ENCODE peak calls at places on chromosomes 5 and 9, in four cellular contexts. J, C, Y and O are unnamed samples.
A peak's percentile ranks its signal among the peaks of the same experiment; 100 is the strongest.

GRCh38 chr9:16314476-16314875 is 556.0 kb downstream of the BNC2 start:
- DNase-seq in J (no peak), Y (no peak), C (no peak), O (no peak)

GRCh38 chr5:143405063-143405746 is 1.7 kb upstream of the NR3C1 start:
- DNase-seq in C (peak; percentile 72), J (no peak), Y (peak; percentile 90), O (peak; percentile 42)

GRCh38 chr5:149855371-149855770 is 89.2 kb downstream of the PDE6A start:
- DNase-seq in C (peak; percentile 17), Y (no peak), J (no peak), O (no peak)

GRCh38 chr9:12771891-12772290 is 2.9 kb upstream of the LURAP1L start:
- DNase-seq in C (peak; percentile 47), Y (no peak), J (no peak), O (no peak)

GRCh38 chr5:94893404-94894145 is 275.1 kb downstream of the SLF1 start:
- DNase-seq in Y (peak; percentile 24), C (peak; percentile 4), J (no peak), O (peak; percentile 12)

GRCh38 chr9:30120654-30121053 is 2263.8 kb upstream of the ACO1 start:
- DNase-seq in Y (no peak), C (no peak), J (no peak), O (peak; percentile 38)

GRCh38 chr9:110126986-110127864 is 80.7 kb downstream of the C9orf152 start:
- DNase-seq in J (no peak), C (peak; percentile 89), Y (no peak), O (no peak)

GRCh38 chr5:2256646-2257288 is 374.0 kb upstream of the IRX4 start:
- DNase-seq in C (no peak), Y (no peak), J (no peak), O (no peak)

GRCh38 chr9:31336391-31336790 is 1048.1 kb upstream of the ACO1 start:
- DNase-seq in J (no peak), Y (no peak), C (no peak), O (no peak)

GRCh38 chr9:135830496-135830895 is 76.8 kb downstream of the CAMSAP1 start:
- DNase-seq in Y (no peak), J (no peak), C (peak; percentile 69), O (no peak)

GRCh38 chr5:119036101-119036762 is 34.7 kb upstream of the DMXL1 start:
- DNase-seq in Y (peak; percentile 31), C (peak; percentile 89), J (no peak), O (peak; percentile 75)

GRCh38 chr9:35406183-35406959 is 83.5 kb upstream of the RUSC2 start:
- DNase-seq in C (no peak), J (no peak), Y (peak; percentile 28), O (no peak)

GRCh38 chr5:88660947-88661869 is 221.8 kb downstream of the MEF2C start:
- DNase-seq in J (no peak), C (peak; percentile 77), Y (peak; percentile 56), O (peak; percentile 84)

GRCh38 chr9:13386324-13386723 is 106.8 kb upstream of the MPDZ start:
- DNase-seq in C (no peak), Y (no peak), J (no peak), O (no peak)

GRCh38 chr9:124800306-124801259 is 23.6 kb downstream of the OLFML2A start:
- DNase-seq in Y (no peak), C (peak; percentile 47), J (no peak), O (no peak)

GRCh38 chr9:132237481-132237880 is 75.6 kb downstream of the NTNG2 start:
- DNase-seq in Y (no peak), C (no peak), J (no peak), O (peak; percentile 37)

GRCh38 chr9:112655633-112656032 is 62.3 kb downstream of the INIP start:
- DNase-seq in J (no peak), C (no peak), Y (no peak), O (no peak)

GRCh38 chr9:93824386-93825294 is 130.5 kb downstream of the BARX1 start:
- DNase-seq in C (no peak), Y (no peak), J (no peak), O (no peak)

GRCh38 chr5:167614294-167615104 is 676.9 kb upstream of the WWC1 start:
- DNase-seq in Y (no peak), C (peak; percentile 6), J (no peak), O (no peak)

GRCh38 chr5:35626108-35626507 is 8.4 kb downstream of the SPEF2 start:
- DNase-seq in C (peak; percentile 52), J (no peak), Y (no peak), O (no peak)

GRCh38 chr9:133604214-133604613 is 5.0 kb downstream of the FAM163B start:
- DNase-seq in C (no peak), J (no peak), Y (peak; percentile 8), O (no peak)

GRCh38 chr5:5777013-5777412 is 354.5 kb downstream of the ICE1 start:
- DNase-seq in Y (no peak), J (no peak), C (no peak), O (no peak)

GRCh38 chr9:88978034-88978433 is 13.2 kb upstream of the S1PR3 start:
- DNase-seq in C (no peak), Y (no peak), J (no peak), O (no peak)

GRCh38 chr9:109906766-109907382 is 126.9 kb downstream of the PALM2AKAP2 start:
- DNase-seq in Y (no peak), J (no peak), C (peak; percentile 71), O (no peak)

GRCh38 chr9:137300607-137301085 is 1.4 kb downstream of the NRARP start:
- DNase-seq in J (no peak), C (peak; percentile 20), Y (peak; percentile 75), O (no peak)

GRCh38 chr9:108477538-108478006 is 378.2 kb downstream of the ACTL7B start:
- DNase-seq in J (no peak), Y (no peak), C (peak; percentile 87), O (peak; percentile 26)

DNA sequence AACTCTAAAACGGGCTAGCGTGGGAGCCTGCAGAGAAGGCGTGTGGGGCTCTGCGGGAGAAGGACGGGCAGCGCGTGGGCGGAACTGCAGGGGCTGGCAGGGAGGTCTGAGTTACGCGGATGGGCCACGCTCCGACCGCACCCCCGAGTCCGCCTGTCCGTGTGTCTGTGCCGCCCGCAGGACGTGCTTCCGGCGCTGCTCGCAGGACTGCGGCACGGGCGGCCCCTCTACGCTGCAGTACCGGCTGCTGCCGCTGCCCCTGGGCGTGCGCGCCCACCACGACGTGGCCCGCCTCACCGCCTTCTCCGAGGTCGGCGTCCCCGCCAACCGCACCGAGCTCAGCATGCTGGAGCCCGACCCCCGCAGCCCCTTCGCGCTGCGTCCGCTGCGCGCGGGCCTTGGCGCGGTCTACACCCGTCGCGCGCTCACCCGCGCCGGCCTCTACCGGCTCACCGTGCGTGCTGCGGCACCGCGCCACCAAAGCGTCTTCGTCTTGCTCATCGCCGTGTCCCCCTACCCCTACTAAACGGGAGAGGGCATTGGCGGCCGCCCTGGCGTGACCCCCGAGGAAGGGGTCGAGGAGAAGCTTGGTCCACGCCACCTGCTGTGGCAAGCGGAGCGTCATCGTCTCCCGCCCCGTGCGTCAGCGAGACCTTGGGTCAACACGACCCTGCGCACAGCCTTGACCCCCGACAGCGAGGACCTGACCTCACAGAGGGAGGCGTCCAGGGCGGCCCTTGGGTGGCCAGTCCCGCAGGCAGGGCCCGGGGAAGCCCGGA is 11.4 kb upstream of the ASS1 start:
- DNase-seq in Y (no peak), C (peak; percentile 39), J (no peak), O (peak; percentile 87)
- TF ChIP-seq RCOR1 in Y (no peak), C (no peak), J (no peak), O (no peak)

GRCh38 chr5:147240266-147240985 is 5.6 kb downstream of the STK32A start:
- DNase-seq in J (no peak), C (no peak), Y (no peak), O (no peak)

GRCh38 chr5:147248584-147248983 is 13.8 kb downstream of the STK32A start:
- DNase-seq in Y (no peak), J (no peak), C (no peak), O (no peak)

DNA sequence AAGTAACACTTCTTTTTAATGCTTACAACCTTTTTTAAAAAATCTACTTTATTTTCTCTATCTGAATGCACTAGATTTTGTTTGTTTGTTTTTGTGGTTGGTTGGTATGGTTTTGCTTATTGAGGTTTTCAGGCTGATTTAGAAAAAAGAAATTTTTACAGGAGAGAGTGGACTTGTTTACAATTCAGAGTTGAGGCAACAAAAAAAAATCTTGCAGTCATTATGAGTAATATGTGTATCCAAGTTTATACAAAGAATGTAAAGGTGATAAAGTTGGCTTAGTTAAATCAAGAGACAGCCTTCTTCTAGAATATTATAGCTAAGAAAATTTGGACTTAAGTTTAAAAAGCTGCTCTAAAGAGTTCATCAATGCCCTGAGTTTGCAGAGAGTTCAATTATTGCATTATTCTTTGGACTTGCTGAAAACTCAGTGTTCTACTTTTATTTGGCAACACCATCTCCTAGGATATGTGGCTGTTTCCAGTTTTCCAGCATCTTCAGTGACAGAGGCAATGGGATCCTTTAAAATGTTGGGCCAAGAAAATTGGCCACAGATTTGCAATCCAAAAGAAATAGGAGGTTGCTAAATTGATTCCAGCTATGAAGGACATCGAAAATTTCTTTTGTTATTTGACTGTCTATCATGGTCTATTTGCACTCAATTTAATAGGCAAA is 10.7 kb downstream of the STK32A start:
- DNase-seq in J (no peak), C (no peak), Y (no peak), O (no peak)
- TF ChIP-seq RCOR1 in J (no peak), C (no peak), Y (no peak), O (no peak)

GRCh38 chr5:27328480-27328879 is 290.1 kb upstream of the CDH9 start:
- DNase-seq in J (no peak), C (peak; percentile 93), Y (no peak), O (peak; percentile 33)

GRCh38 chr5:27325513-27325912 is 287.1 kb upstream of the CDH9 start:
- DNase-seq in C (peak; percentile 1), J (no peak), Y (no peak), O (no peak)
- TF ChIP-seq RCOR1 in C (no peak), J (no peak), Y (no peak), O (no peak)

GRCh38 chr9:126494746-126495145 is 119.0 kb upstream of the LMX1B start:
- DNase-seq in C (no peak), J (no peak), Y (no peak), O (no peak)
- TF ChIP-seq RCOR1 in C (no peak), J (no peak), Y (no peak), O (no peak)

DNA sequence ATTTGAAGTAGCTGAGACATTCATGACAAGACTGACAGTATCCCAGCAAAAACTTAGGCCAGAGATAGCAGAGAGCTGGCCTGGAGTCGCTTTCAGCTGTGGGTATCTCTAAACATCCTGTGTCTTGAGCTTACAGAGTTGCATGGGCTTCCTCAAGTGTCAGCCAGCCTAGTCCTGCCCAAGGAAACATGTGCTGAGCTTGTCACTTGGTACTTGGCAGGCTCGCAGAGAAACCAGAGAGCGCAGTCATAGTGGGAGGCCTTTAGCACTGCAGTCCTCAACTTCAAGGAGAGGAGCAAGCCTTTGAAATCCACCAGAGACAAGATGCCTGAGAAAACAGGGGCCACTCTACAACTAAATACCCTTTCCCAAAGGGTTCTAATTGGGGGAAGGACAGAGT is 43.4 kb downstream of the SEMA5A start:
- DNase-seq in Y (no peak), C (peak; percentile 28), J (no peak), O (no peak)
- TF ChIP-seq RCOR1 in Y (no peak), C (no peak), J (no peak), O (no peak)

DNA sequence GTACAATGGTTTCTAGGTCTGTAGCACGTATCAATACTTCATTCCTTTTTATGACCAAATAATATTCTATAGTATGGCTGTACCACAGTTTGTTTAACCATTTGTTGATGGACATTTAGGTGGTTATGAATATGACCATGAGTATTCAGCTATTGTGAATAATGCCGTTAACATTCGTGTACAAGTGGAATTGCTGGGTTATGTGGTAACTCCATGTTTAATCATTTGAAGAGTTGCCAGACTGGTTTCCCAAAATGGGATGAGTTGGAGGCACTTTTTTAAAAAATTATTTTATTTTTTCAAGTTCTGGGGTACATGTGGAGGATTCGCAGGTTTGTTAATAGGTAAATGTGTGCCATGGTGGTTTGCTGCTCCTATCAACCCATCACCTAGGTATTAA is 4.6 kb downstream of the SNX2 start:
- DNase-seq in J (no peak), Y (no peak), C (no peak), O (no peak)
- TF ChIP-seq RCOR1 in J (no peak), Y (no peak), C (no peak), O (no peak)